ENCODE peak calls at places on chromosomes 11 and 22, in five cellular contexts. One of them, this sample, is unnamed.

GRCh38 chr22:28607710-28608109 is 71.9 kb downstream of the TTC28 start:
- DNase-seq in thoracic aorta: no peak
- DNase-seq in midbrain: no peak
- DNase-seq in NCI-H2029: no peak
- DNase-seq in Right ventricle myocardium superior: no peak
- DNase-seq in this sample: no peak

GRCh38 chr11:46321757-46322156 is 25.5 kb upstream of the DGKZ start:
- DNase-seq in thoracic aorta: no peak
- DNase-seq in NCI-H2029: no peak
- DNase-seq in midbrain: no peak
- DNase-seq in Right ventricle myocardium superior: no peak
- DNase-seq in this sample: no peak

GRCh38 chr22:43798492-43798891 is 13.6 kb downstream of the EFCAB6 start:
- DNase-seq in Right ventricle myocardium superior: no peak
- DNase-seq in midbrain: no peak
- DNase-seq in thoracic aorta: no peak
- DNase-seq in NCI-H2029: no peak
- DNase-seq in this sample: no peak

GRCh38 chr11:84558085-84558905 is 1068.8 kb downstream of the DLG2 start:
- DNase-seq in thoracic aorta: no peak
- DNase-seq in NCI-H2029: no peak
- DNase-seq in Right ventricle myocardium superior: no peak
- DNase-seq in midbrain: peak; percentile 56
- DNase-seq in this sample: peak; percentile 77

GRCh38 chr11:116694815-116695590 is 77.8 kb downstream of the BUD13 start:
- DNase-seq in thoracic aorta: no peak
- DNase-seq in NCI-H2029: no peak
- DNase-seq in midbrain: no peak
- DNase-seq in Right ventricle myocardium superior: no peak
- DNase-seq in this sample: no peak

GRCh38 chr11:47083913-47084312 is 92.8 kb downstream of the ARFGAP2 start:
- DNase-seq in thoracic aorta: no peak
- DNase-seq in NCI-H2029: no peak
- DNase-seq in Right ventricle myocardium superior: no peak
- DNase-seq in midbrain: no peak
- DNase-seq in this sample: no peak

GRCh38 chr11:124823512-124824376 is 23.5 kb upstream of the MSANTD2 start:
- DNase-seq in midbrain: no peak
- DNase-seq in thoracic aorta: no peak
- DNase-seq in Right ventricle myocardium superior: no peak
- DNase-seq in NCI-H2029: no peak
- DNase-seq in this sample: no peak

GRCh38 chr11:112290462-112290894 is 29.8 kb upstream of the PLET1 start:
- DNase-seq in NCI-H2029: no peak
- DNase-seq in thoracic aorta: no peak
- DNase-seq in Right ventricle myocardium superior: no peak
- DNase-seq in midbrain: no peak
- DNase-seq in this sample: no peak

GRCh38 chr11:57325735-57326048 is 940 bp upstream of the TNKS1BP1 start:
- DNase-seq in NCI-H2029: peak; percentile 63
- DNase-seq in midbrain: no peak
- DNase-seq in thoracic aorta: no peak
- DNase-seq in Right ventricle myocardium superior: peak; percentile 70
- DNase-seq in this sample: peak; percentile 38

GRCh38 chr11:93477684-93478234 is 65.4 kb downstream of the SMCO4 start:
- DNase-seq in Right ventricle myocardium superior: no peak
- DNase-seq in NCI-H2029: no peak
- DNase-seq in midbrain: no peak
- DNase-seq in thoracic aorta: no peak
- DNase-seq in this sample: no peak

GRCh38 chr11:96168623-96169022 is 174.4 kb downstream of the MAML2 start:
- DNase-seq in Right ventricle myocardium superior: no peak
- DNase-seq in NCI-H2029: no peak
- DNase-seq in midbrain: no peak
- DNase-seq in thoracic aorta: no peak
- DNase-seq in this sample: no peak

GRCh38 chr11:66617148-66617814 is 851 bp downstream of the RBM14 start:
- DNase-seq in midbrain: no peak
- DNase-seq in NCI-H2029: peak; percentile 72
- DNase-seq in Right ventricle myocardium superior: peak; percentile 89
- DNase-seq in thoracic aorta: peak; percentile 40
- DNase-seq in this sample: no peak

GRCh38 chr22:46415816-46416536 is 80.5 kb downstream of the TRMU start:
- DNase-seq in midbrain: no peak
- DNase-seq in NCI-H2029: no peak
- DNase-seq in thoracic aorta: no peak
- DNase-seq in Right ventricle myocardium superior: no peak
- DNase-seq in this sample: no peak

GRCh38 chr11:44326615-44327475 is 16.9 kb upstream of the ALX4 start:
- DNase-seq in Right ventricle myocardium superior: no peak
- DNase-seq in thoracic aorta: no peak
- DNase-seq in midbrain: no peak
- DNase-seq in NCI-H2029: no peak
- DNase-seq in this sample: peak; percentile 61

GRCh38 chr22:24954114-24954463 is 1.6 kb downstream of the KIAA1671 start:
- DNase-seq in Right ventricle myocardium superior: no peak
- DNase-seq in thoracic aorta: no peak
- DNase-seq in NCI-H2029: no peak
- DNase-seq in midbrain: no peak
- DNase-seq in this sample: no peak

GRCh38 chr11:56783448-56784041 is 35.0 kb upstream of the OR9G4 start:
- DNase-seq in midbrain: peak; percentile 48
- DNase-seq in thoracic aorta: no peak
- DNase-seq in Right ventricle myocardium superior: no peak
- DNase-seq in NCI-H2029: peak; percentile 56
- DNase-seq in this sample: peak; percentile 41

GRCh38 chr11:89441606-89442005 is 49.6 kb downstream of the NOX4 start:
- DNase-seq in thoracic aorta: no peak
- DNase-seq in midbrain: no peak
- DNase-seq in NCI-H2029: no peak
- DNase-seq in Right ventricle myocardium superior: no peak
- DNase-seq in this sample: no peak

GRCh38 chr11:128559496-128560103 is 27.8 kb downstream of the ETS1 start:
- DNase-seq in thoracic aorta: no peak
- DNase-seq in Right ventricle myocardium superior: no peak
- DNase-seq in NCI-H2029: no peak
- DNase-seq in midbrain: no peak
- DNase-seq in this sample: no peak

GRCh38 chr11:2142300-2142759 is 3.1 kb upstream of the IGF2 start:
- DNase-seq in midbrain: no peak
- DNase-seq in Right ventricle myocardium superior: peak; percentile 5
- DNase-seq in thoracic aorta: no peak
- DNase-seq in NCI-H2029: no peak
- DNase-seq in this sample: no peak

GRCh38 chr11:74121804-74122203 is 49.0 kb downstream of the C2CD3 start:
- DNase-seq in thoracic aorta: no peak
- DNase-seq in Right ventricle myocardium superior: no peak
- DNase-seq in midbrain: no peak
- DNase-seq in NCI-H2029: no peak
- DNase-seq in this sample: no peak